ENCODE peak calls at places on chromosomes 5 and 9, in ten cellular contexts. One of them, this sample, is unnamed.

GRCh38 chr5:134255418-134256150 is 29.7 kb upstream of the PPP2CA start:
- DNase-seq in activated CD8-positive, alpha-beta T cell treated with anti-CD3 and anti-CD28 coated beads, Interleukin-2, amount 10 ng/mL, durations not matched to agents 7 days and 5 days: no peak
- DNase-seq in NCI-H446: no peak
- DNase-seq in kidney glomerular epithelial cell: no peak
- DNase-seq in fibroblast of lung: peak
- DNase-seq in psoas muscle: no peak
- DNase-seq in GDM1: no peak
- DNase-seq in AG08395: no peak
- DNase-seq in C1 segment of cervical spinal cord: no peak
- DNase-seq in NCI-H1436 treated with DMSO at 0.1 percent for 48 hours: no peak
- DNase-seq in this sample: no peak

GRCh38 chr9:27432308-27432707 is 91.8 kb upstream of the IFNK start:
- DNase-seq in activated CD8-positive, alpha-beta T cell treated with anti-CD3 and anti-CD28 coated beads, Interleukin-2, amount 10 ng/mL, durations not matched to agents 7 days and 5 days: no peak
- DNase-seq in NCI-H446: no peak
- DNase-seq in kidney glomerular epithelial cell: no peak
- DNase-seq in fibroblast of lung: no peak
- DNase-seq in psoas muscle: no peak
- DNase-seq in GDM1: no peak
- DNase-seq in AG08395: no peak
- DNase-seq in C1 segment of cervical spinal cord: no peak
- DNase-seq in NCI-H1436 treated with DMSO at 0.1 percent for 48 hours: no peak
- DNase-seq in this sample: no peak

GRCh38 chr5:16992444-16992843 is 56.4 kb upstream of the MYO10 start:
- DNase-seq in activated CD8-positive, alpha-beta T cell treated with anti-CD3 and anti-CD28 coated beads, Interleukin-2, amount 10 ng/mL, durations not matched to agents 7 days and 5 days: peak
- DNase-seq in NCI-H446: no peak
- DNase-seq in kidney glomerular epithelial cell: no peak
- DNase-seq in fibroblast of lung: no peak
- DNase-seq in psoas muscle: no peak
- DNase-seq in GDM1: peak
- DNase-seq in AG08395: no peak
- DNase-seq in C1 segment of cervical spinal cord: no peak
- DNase-seq in NCI-H1436 treated with DMSO at 0.1 percent for 48 hours: no peak
- DNase-seq in this sample: no peak

GRCh38 chr5:75300084-75300483 is 36.9 kb upstream of the HMGCR start:
- DNase-seq in activated CD8-positive, alpha-beta T cell treated with anti-CD3 and anti-CD28 coated beads, Interleukin-2, amount 10 ng/mL, durations not matched to agents 7 days and 5 days: no peak
- DNase-seq in NCI-H446: no peak
- DNase-seq in kidney glomerular epithelial cell: no peak
- DNase-seq in fibroblast of lung: no peak
- DNase-seq in psoas muscle: no peak
- DNase-seq in GDM1: no peak
- DNase-seq in AG08395: no peak
- DNase-seq in C1 segment of cervical spinal cord: no peak
- DNase-seq in NCI-H1436 treated with DMSO at 0.1 percent for 48 hours: no peak
- DNase-seq in this sample: no peak

GRCh38 chr5:148840531-148840930 is 14.1 kb downstream of the ADRB2 start:
- DNase-seq in activated CD8-positive, alpha-beta T cell treated with anti-CD3 and anti-CD28 coated beads, Interleukin-2, amount 10 ng/mL, durations not matched to agents 7 days and 5 days: no peak
- DNase-seq in NCI-H446: no peak
- DNase-seq in kidney glomerular epithelial cell: no peak
- DNase-seq in fibroblast of lung: peak
- DNase-seq in psoas muscle: no peak
- DNase-seq in GDM1: no peak
- DNase-seq in AG08395: no peak
- DNase-seq in C1 segment of cervical spinal cord: no peak
- DNase-seq in NCI-H1436 treated with DMSO at 0.1 percent for 48 hours: no peak
- DNase-seq in this sample: no peak

GRCh38 chr9:112774006-112774996 is 23.7 kb downstream of the SNX30 start:
- DNase-seq in activated CD8-positive, alpha-beta T cell treated with anti-CD3 and anti-CD28 coated beads, Interleukin-2, amount 10 ng/mL, durations not matched to agents 7 days and 5 days: no peak
- DNase-seq in NCI-H446: no peak
- DNase-seq in kidney glomerular epithelial cell: peak
- DNase-seq in fibroblast of lung: peak
- DNase-seq in psoas muscle: no peak
- DNase-seq in GDM1: no peak
- DNase-seq in AG08395: no peak
- DNase-seq in C1 segment of cervical spinal cord: no peak
- DNase-seq in NCI-H1436 treated with DMSO at 0.1 percent for 48 hours: no peak
- DNase-seq in this sample: no peak

GRCh38 chr9:13607746-13608445 is 328.4 kb upstream of the MPDZ start:
- DNase-seq in activated CD8-positive, alpha-beta T cell treated with anti-CD3 and anti-CD28 coated beads, Interleukin-2, amount 10 ng/mL, durations not matched to agents 7 days and 5 days: no peak
- DNase-seq in NCI-H446: peak
- DNase-seq in kidney glomerular epithelial cell: no peak
- DNase-seq in fibroblast of lung: no peak
- DNase-seq in psoas muscle: no peak
- DNase-seq in GDM1: no peak
- DNase-seq in AG08395: no peak
- DNase-seq in C1 segment of cervical spinal cord: no peak
- DNase-seq in NCI-H1436 treated with DMSO at 0.1 percent for 48 hours: no peak
- DNase-seq in this sample: no peak

GRCh38 chr5:7873216-7873615 is 4.3 kb downstream of the MTRR start:
- DNase-seq in activated CD8-positive, alpha-beta T cell treated with anti-CD3 and anti-CD28 coated beads, Interleukin-2, amount 10 ng/mL, durations not matched to agents 7 days and 5 days: peak
- DNase-seq in NCI-H446: no peak
- DNase-seq in kidney glomerular epithelial cell: no peak
- DNase-seq in fibroblast of lung: no peak
- DNase-seq in psoas muscle: no peak
- DNase-seq in GDM1: no peak
- DNase-seq in AG08395: no peak
- DNase-seq in C1 segment of cervical spinal cord: no peak
- DNase-seq in NCI-H1436 treated with DMSO at 0.1 percent for 48 hours: no peak
- DNase-seq in this sample: no peak

GRCh38 chr9:15642369-15642962 is 89.6 kb downstream of the CCDC171 start:
- DNase-seq in activated CD8-positive, alpha-beta T cell treated with anti-CD3 and anti-CD28 coated beads, Interleukin-2, amount 10 ng/mL, durations not matched to agents 7 days and 5 days: no peak
- DNase-seq in NCI-H446: peak
- DNase-seq in kidney glomerular epithelial cell: peak
- DNase-seq in fibroblast of lung: peak
- DNase-seq in psoas muscle: no peak
- DNase-seq in GDM1: peak
- DNase-seq in AG08395: peak
- DNase-seq in C1 segment of cervical spinal cord: no peak
- DNase-seq in NCI-H1436 treated with DMSO at 0.1 percent for 48 hours: no peak
- DNase-seq in this sample: no peak

GRCh38 chr5:172453986-172454354 is 355 bp downstream of the SH3PXD2B start:
- DNase-seq in activated CD8-positive, alpha-beta T cell treated with anti-CD3 and anti-CD28 coated beads, Interleukin-2, amount 10 ng/mL, durations not matched to agents 7 days and 5 days: no peak
- DNase-seq in NCI-H446: no peak
- DNase-seq in kidney glomerular epithelial cell: no peak
- DNase-seq in fibroblast of lung: peak
- DNase-seq in psoas muscle: peak
- DNase-seq in GDM1: no peak
- DNase-seq in AG08395: peak
- DNase-seq in C1 segment of cervical spinal cord: no peak
- DNase-seq in NCI-H1436 treated with DMSO at 0.1 percent for 48 hours: no peak
- DNase-seq in this sample: peak

GRCh38 chr9:112764344-112764743 is 13.8 kb downstream of the SNX30 start:
- DNase-seq in activated CD8-positive, alpha-beta T cell treated with anti-CD3 and anti-CD28 coated beads, Interleukin-2, amount 10 ng/mL, durations not matched to agents 7 days and 5 days: no peak
- DNase-seq in NCI-H446: no peak
- DNase-seq in kidney glomerular epithelial cell: peak
- DNase-seq in fibroblast of lung: no peak
- DNase-seq in psoas muscle: no peak
- DNase-seq in GDM1: no peak
- DNase-seq in AG08395: peak
- DNase-seq in C1 segment of cervical spinal cord: no peak
- DNase-seq in NCI-H1436 treated with DMSO at 0.1 percent for 48 hours: no peak
- DNase-seq in this sample: no peak

GRCh38 chr5:126445502-126446174 is 22.4 kb downstream of the GRAMD2B start:
- DNase-seq in activated CD8-positive, alpha-beta T cell treated with anti-CD3 and anti-CD28 coated beads, Interleukin-2, amount 10 ng/mL, durations not matched to agents 7 days and 5 days: no peak
- DNase-seq in NCI-H446: no peak
- DNase-seq in kidney glomerular epithelial cell: no peak
- DNase-seq in fibroblast of lung: no peak
- DNase-seq in psoas muscle: no peak
- DNase-seq in GDM1: no peak
- DNase-seq in AG08395: no peak
- DNase-seq in C1 segment of cervical spinal cord: no peak
- DNase-seq in NCI-H1436 treated with DMSO at 0.1 percent for 48 hours: no peak
- DNase-seq in this sample: no peak

GRCh38 chr9:36764364-36765076 is 191.8 kb downstream of the MELK start:
- DNase-seq in activated CD8-positive, alpha-beta T cell treated with anti-CD3 and anti-CD28 coated beads, Interleukin-2, amount 10 ng/mL, durations not matched to agents 7 days and 5 days: no peak
- DNase-seq in NCI-H446: no peak
- DNase-seq in kidney glomerular epithelial cell: no peak
- DNase-seq in fibroblast of lung: no peak
- DNase-seq in psoas muscle: no peak
- DNase-seq in GDM1: no peak
- DNase-seq in AG08395: no peak
- DNase-seq in C1 segment of cervical spinal cord: no peak
- DNase-seq in NCI-H1436 treated with DMSO at 0.1 percent for 48 hours: no peak
- DNase-seq in this sample: no peak

GRCh38 chr5:109479260-109479860 is 69.6 kb upstream of the PJA2 start:
- DNase-seq in activated CD8-positive, alpha-beta T cell treated with anti-CD3 and anti-CD28 coated beads, Interleukin-2, amount 10 ng/mL, durations not matched to agents 7 days and 5 days: no peak
- DNase-seq in NCI-H446: no peak
- DNase-seq in kidney glomerular epithelial cell: peak
- DNase-seq in fibroblast of lung: peak
- DNase-seq in psoas muscle: no peak
- DNase-seq in GDM1: no peak
- DNase-seq in AG08395: peak
- DNase-seq in C1 segment of cervical spinal cord: no peak
- DNase-seq in NCI-H1436 treated with DMSO at 0.1 percent for 48 hours: no peak
- DNase-seq in this sample: no peak

GRCh38 chr5:172498431-172499129 is 44.3 kb upstream of the SH3PXD2B start:
- DNase-seq in activated CD8-positive, alpha-beta T cell treated with anti-CD3 and anti-CD28 coated beads, Interleukin-2, amount 10 ng/mL, durations not matched to agents 7 days and 5 days: peak
- DNase-seq in NCI-H446: no peak
- DNase-seq in kidney glomerular epithelial cell: no peak
- DNase-seq in fibroblast of lung: no peak
- DNase-seq in psoas muscle: no peak
- DNase-seq in GDM1: no peak
- DNase-seq in AG08395: no peak
- DNase-seq in C1 segment of cervical spinal cord: no peak
- DNase-seq in NCI-H1436 treated with DMSO at 0.1 percent for 48 hours: no peak
- DNase-seq in this sample: no peak

GRCh38 chr5:17221843-17222614 is 4.6 kb downstream of the BASP1 start:
- DNase-seq in activated CD8-positive, alpha-beta T cell treated with anti-CD3 and anti-CD28 coated beads, Interleukin-2, amount 10 ng/mL, durations not matched to agents 7 days and 5 days: no peak
- DNase-seq in NCI-H446: no peak
- DNase-seq in kidney glomerular epithelial cell: no peak
- DNase-seq in fibroblast of lung: no peak
- DNase-seq in psoas muscle: no peak
- DNase-seq in GDM1: no peak
- DNase-seq in AG08395: no peak
- DNase-seq in C1 segment of cervical spinal cord: no peak
- DNase-seq in NCI-H1436 treated with DMSO at 0.1 percent for 48 hours: no peak
- DNase-seq in this sample: no peak

GRCh38 chr9:34507966-34508365 is 14.8 kb downstream of the ENHO start:
- DNase-seq in activated CD8-positive, alpha-beta T cell treated with anti-CD3 and anti-CD28 coated beads, Interleukin-2, amount 10 ng/mL, durations not matched to agents 7 days and 5 days: no peak
- DNase-seq in NCI-H446: no peak
- DNase-seq in kidney glomerular epithelial cell: no peak
- DNase-seq in fibroblast of lung: no peak
- DNase-seq in psoas muscle: no peak
- DNase-seq in GDM1: no peak
- DNase-seq in AG08395: no peak
- DNase-seq in C1 segment of cervical spinal cord: no peak
- DNase-seq in NCI-H1436 treated with DMSO at 0.1 percent for 48 hours: no peak
- DNase-seq in this sample: no peak

GRCh38 chr9:135928731-135929655 is 21.6 kb upstream of the CAMSAP1 start:
- DNase-seq in activated CD8-positive, alpha-beta T cell treated with anti-CD3 and anti-CD28 coated beads, Interleukin-2, amount 10 ng/mL, durations not matched to agents 7 days and 5 days: no peak
- DNase-seq in NCI-H446: no peak
- DNase-seq in kidney glomerular epithelial cell: no peak
- DNase-seq in fibroblast of lung: no peak
- DNase-seq in psoas muscle: no peak
- DNase-seq in GDM1: no peak
- DNase-seq in AG08395: no peak
- DNase-seq in C1 segment of cervical spinal cord: no peak
- DNase-seq in NCI-H1436 treated with DMSO at 0.1 percent for 48 hours: no peak
- DNase-seq in this sample: no peak

GRCh38 chr5:132138260-132138659 is 64.7 kb downstream of the CSF2 start:
- DNase-seq in activated CD8-positive, alpha-beta T cell treated with anti-CD3 and anti-CD28 coated beads, Interleukin-2, amount 10 ng/mL, durations not matched to agents 7 days and 5 days: no peak
- DNase-seq in NCI-H446: no peak
- DNase-seq in kidney glomerular epithelial cell: no peak
- DNase-seq in fibroblast of lung: peak
- DNase-seq in psoas muscle: no peak
- DNase-seq in GDM1: no peak
- DNase-seq in AG08395: no peak
- DNase-seq in C1 segment of cervical spinal cord: no peak
- DNase-seq in NCI-H1436 treated with DMSO at 0.1 percent for 48 hours: no peak
- DNase-seq in this sample: no peak

GRCh38 chr9:131017067-131017466 is 8.1 kb downstream of the LAMC3 start:
- DNase-seq in activated CD8-positive, alpha-beta T cell treated with anti-CD3 and anti-CD28 coated beads, Interleukin-2, amount 10 ng/mL, durations not matched to agents 7 days and 5 days: no peak
- DNase-seq in NCI-H446: no peak
- DNase-seq in kidney glomerular epithelial cell: no peak
- DNase-seq in fibroblast of lung: no peak
- DNase-seq in psoas muscle: no peak
- DNase-seq in GDM1: no peak
- DNase-seq in AG08395: peak
- DNase-seq in C1 segment of cervical spinal cord: no peak
- DNase-seq in NCI-H1436 treated with DMSO at 0.1 percent for 48 hours: no peak
- DNase-seq in this sample: no peak

GRCh38 chr5:44935262-44935661 is 126.5 kb downstream of the MRPS30 start:
- DNase-seq in activated CD8-positive, alpha-beta T cell treated with anti-CD3 and anti-CD28 coated beads, Interleukin-2, amount 10 ng/mL, durations not matched to agents 7 days and 5 days: no peak
- DNase-seq in NCI-H446: peak
- DNase-seq in kidney glomerular epithelial cell: no peak
- DNase-seq in fibroblast of lung: peak
- DNase-seq in psoas muscle: no peak
- DNase-seq in GDM1: no peak
- DNase-seq in AG08395: no peak
- DNase-seq in C1 segment of cervical spinal cord: no peak
- DNase-seq in NCI-H1436 treated with DMSO at 0.1 percent for 48 hours: no peak
- DNase-seq in this sample: no peak

GRCh38 chr9:129313331-129313955 is 135.4 kb upstream of the IER5L start:
- DNase-seq in activated CD8-positive, alpha-beta T cell treated with anti-CD3 and anti-CD28 coated beads, Interleukin-2, amount 10 ng/mL, durations not matched to agents 7 days and 5 days: no peak
- DNase-seq in NCI-H446: no peak
- DNase-seq in kidney glomerular epithelial cell: no peak
- DNase-seq in fibroblast of lung: no peak
- DNase-seq in psoas muscle: no peak
- DNase-seq in GDM1: no peak
- DNase-seq in AG08395: no peak
- DNase-seq in C1 segment of cervical spinal cord: no peak
- DNase-seq in NCI-H1436 treated with DMSO at 0.1 percent for 48 hours: no peak
- DNase-seq in this sample: no peak

GRCh38 chr5:88145205-88145602 is 123.4 kb downstream of the TMEM161B start:
- DNase-seq in activated CD8-positive, alpha-beta T cell treated with anti-CD3 and anti-CD28 coated beads, Interleukin-2, amount 10 ng/mL, durations not matched to agents 7 days and 5 days: no peak
- DNase-seq in NCI-H446: no peak
- DNase-seq in kidney glomerular epithelial cell: no peak
- DNase-seq in fibroblast of lung: no peak
- DNase-seq in psoas muscle: no peak
- DNase-seq in GDM1: no peak
- DNase-seq in AG08395: no peak
- DNase-seq in C1 segment of cervical spinal cord: peak
- DNase-seq in NCI-H1436 treated with DMSO at 0.1 percent for 48 hours: no peak
- DNase-seq in this sample: no peak

GRCh38 chr9:93298498-93299417 is 114.8 kb downstream of the WNK2 start:
- DNase-seq in activated CD8-positive, alpha-beta T cell treated with anti-CD3 and anti-CD28 coated beads, Interleukin-2, amount 10 ng/mL, durations not matched to agents 7 days and 5 days: no peak
- DNase-seq in NCI-H446: no peak
- DNase-seq in kidney glomerular epithelial cell: no peak
- DNase-seq in fibroblast of lung: no peak
- DNase-seq in psoas muscle: peak
- DNase-seq in GDM1: no peak
- DNase-seq in AG08395: no peak
- DNase-seq in C1 segment of cervical spinal cord: no peak
- DNase-seq in NCI-H1436 treated with DMSO at 0.1 percent for 48 hours: no peak
- DNase-seq in this sample: no peak

GRCh38 chr9:77507212-77507961 is 140.7 kb downstream of the GNA14 start:
- DNase-seq in activated CD8-positive, alpha-beta T cell treated with anti-CD3 and anti-CD28 coated beads, Interleukin-2, amount 10 ng/mL, durations not matched to agents 7 days and 5 days: no peak
- DNase-seq in NCI-H446: no peak
- DNase-seq in kidney glomerular epithelial cell: no peak
- DNase-seq in fibroblast of lung: peak
- DNase-seq in psoas muscle: no peak
- DNase-seq in GDM1: no peak
- DNase-seq in AG08395: no peak
- DNase-seq in C1 segment of cervical spinal cord: no peak
- DNase-seq in NCI-H1436 treated with DMSO at 0.1 percent for 48 hours: no peak
- DNase-seq in this sample: no peak

GRCh38 chr5:66498791-66499207 is 97.4 kb upstream of the MAST4 start:
- DNase-seq in activated CD8-positive, alpha-beta T cell treated with anti-CD3 and anti-CD28 coated beads, Interleukin-2, amount 10 ng/mL, durations not matched to agents 7 days and 5 days: no peak
- DNase-seq in NCI-H446: no peak
- DNase-seq in kidney glomerular epithelial cell: no peak
- DNase-seq in fibroblast of lung: peak
- DNase-seq in psoas muscle: no peak
- DNase-seq in GDM1: no peak
- DNase-seq in AG08395: peak
- DNase-seq in C1 segment of cervical spinal cord: no peak
- DNase-seq in NCI-H1436 treated with DMSO at 0.1 percent for 48 hours: no peak
- DNase-seq in this sample: no peak

GRCh38 chr9:136840140-136840876 is 2.0 kb upstream of the AJM1 start:
- DNase-seq in activated CD8-positive, alpha-beta T cell treated with anti-CD3 and anti-CD28 coated beads, Interleukin-2, amount 10 ng/mL, durations not matched to agents 7 days and 5 days: no peak
- DNase-seq in NCI-H446: no peak
- DNase-seq in kidney glomerular epithelial cell: no peak
- DNase-seq in fibroblast of lung: no peak
- DNase-seq in psoas muscle: no peak
- DNase-seq in GDM1: no peak
- DNase-seq in AG08395: no peak
- DNase-seq in C1 segment of cervical spinal cord: no peak
- DNase-seq in NCI-H1436 treated with DMSO at 0.1 percent for 48 hours: no peak
- DNase-seq in this sample: no peak

GRCh38 chr5:9699681-9700080 is 69.5 kb upstream of the TAS2R1 start:
- DNase-seq in activated CD8-positive, alpha-beta T cell treated with anti-CD3 and anti-CD28 coated beads, Interleukin-2, amount 10 ng/mL, durations not matched to agents 7 days and 5 days: no peak
- DNase-seq in NCI-H446: no peak
- DNase-seq in kidney glomerular epithelial cell: no peak
- DNase-seq in fibroblast of lung: no peak
- DNase-seq in psoas muscle: no peak
- DNase-seq in GDM1: no peak
- DNase-seq in AG08395: no peak
- DNase-seq in C1 segment of cervical spinal cord: no peak
- DNase-seq in NCI-H1436 treated with DMSO at 0.1 percent for 48 hours: no peak
- DNase-seq in this sample: no peak